ENCODE peak calls at places on chromosomes 6 and 20, in ten cellular contexts. One of them, this sample, is unnamed.

GRCh38 chr6:43771210-43771857 is 1.3 kb downstream of the VEGFA start:
- DNase-seq in cardiac muscle cell: peak
- DNase-seq in cardiac fibroblast: peak
- DNase-seq in stomach: peak
- DNase-seq in PC-3: peak
- DNase-seq in colonic mucosa: peak
- DNase-seq in fibroblast of lung: peak
- DNase-seq in prostate gland: peak
- DNase-seq in Peyer's patch: peak
- DNase-seq in NB4: peak
- DNase-seq in this sample: peak

GRCh38 chr6:132527791-132528190 is 10.3 kb upstream of the TAAR9 start:
- DNase-seq in stomach: no peak
- DNase-seq in NB4: peak
- DNase-seq in prostate gland: no peak
- DNase-seq in PC-3: peak
- DNase-seq in fibroblast of lung: peak
- DNase-seq in colonic mucosa: no peak
- DNase-seq in Peyer's patch: no peak
- DNase-seq in cardiac fibroblast: peak
- DNase-seq in cardiac muscle cell: no peak
- DNase-seq in this sample: no peak

GRCh38 chr6:16965679-16966078 is 136.2 kb upstream of the STMND1 start:
- DNase-seq in prostate gland: no peak
- DNase-seq in cardiac muscle cell: no peak
- DNase-seq in PC-3: peak
- DNase-seq in Peyer's patch: no peak
- DNase-seq in NB4: no peak
- DNase-seq in cardiac fibroblast: no peak
- DNase-seq in stomach: no peak
- DNase-seq in fibroblast of lung: no peak
- DNase-seq in colonic mucosa: no peak
- DNase-seq in this sample: no peak

GRCh38 chr6:436308-437041 is 44.9 kb downstream of the IRF4 start:
- DNase-seq in cardiac muscle cell: peak
- DNase-seq in prostate gland: no peak
- DNase-seq in fibroblast of lung: peak
- DNase-seq in colonic mucosa: no peak
- DNase-seq in cardiac fibroblast: peak
- DNase-seq in stomach: no peak
- DNase-seq in NB4: peak
- DNase-seq in Peyer's patch: no peak
- DNase-seq in PC-3: peak
- DNase-seq in this sample: peak

GRCh38 chr20:29873946-29874345 is 1383.5 kb upstream of the DEFB115 start:
- DNase-seq in Peyer's patch: peak
- DNase-seq in stomach: peak
- DNase-seq in NB4: peak
- DNase-seq in PC-3: no peak
- DNase-seq in fibroblast of lung: peak
- DNase-seq in cardiac muscle cell: peak
- DNase-seq in colonic mucosa: no peak
- DNase-seq in cardiac fibroblast: peak
- DNase-seq in prostate gland: no peak
- DNase-seq in this sample: no peak

GRCh38 chr6:38843798-38844197 is 128.7 kb downstream of the DNAH8 start:
- DNase-seq in NB4: peak
- DNase-seq in PC-3: no peak
- DNase-seq in colonic mucosa: no peak
- DNase-seq in cardiac muscle cell: no peak
- DNase-seq in Peyer's patch: no peak
- DNase-seq in prostate gland: no peak
- DNase-seq in cardiac fibroblast: no peak
- DNase-seq in fibroblast of lung: no peak
- DNase-seq in stomach: no peak
- DNase-seq in this sample: no peak

GRCh38 chr20:23435675-23436539 is 3.6 kb upstream of the CSTL1 start:
- DNase-seq in PC-3: no peak
- DNase-seq in Peyer's patch: no peak
- DNase-seq in cardiac muscle cell: peak
- DNase-seq in prostate gland: peak
- DNase-seq in stomach: peak
- DNase-seq in cardiac fibroblast: no peak
- DNase-seq in NB4: no peak
- DNase-seq in colonic mucosa: peak
- DNase-seq in fibroblast of lung: no peak
- DNase-seq in this sample: no peak

GRCh38 chr6:85464722-85465150 is 14.9 kb downstream of the NT5E start:
- DNase-seq in prostate gland: no peak
- DNase-seq in fibroblast of lung: peak
- DNase-seq in NB4: peak
- DNase-seq in colonic mucosa: no peak
- DNase-seq in Peyer's patch: no peak
- DNase-seq in cardiac fibroblast: peak
- DNase-seq in cardiac muscle cell: peak
- DNase-seq in PC-3: peak
- DNase-seq in stomach: no peak
- DNase-seq in this sample: peak

DNA sequence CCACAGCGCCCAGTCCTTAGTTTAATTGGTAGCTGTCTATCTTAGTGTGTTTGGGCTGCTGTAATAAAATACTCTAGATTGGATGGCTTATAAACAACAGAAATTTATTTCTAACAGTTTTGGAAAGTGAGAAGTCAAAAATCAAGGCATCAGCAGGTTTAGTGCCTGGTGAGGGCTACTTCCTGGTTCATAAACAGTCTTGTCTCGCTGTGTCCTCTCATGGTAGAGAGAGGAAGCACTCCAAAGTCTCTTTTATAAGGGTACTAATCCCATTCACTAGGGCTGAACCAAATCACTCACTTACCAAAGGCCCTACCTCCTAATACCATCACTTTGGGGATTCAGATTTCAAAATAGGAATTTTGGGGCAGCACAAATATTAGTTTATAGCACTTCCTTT is 336.9 kb upstream of the RSPO3 start:
- DNase-seq in cardiac fibroblast: no peak
- DNase-seq in PC-3: no peak
- DNase-seq in cardiac muscle cell: no peak
- DNase-seq in fibroblast of lung: no peak
- DNase-seq in colonic mucosa: no peak
- DNase-seq in Peyer's patch: no peak
- DNase-seq in prostate gland: no peak
- DNase-seq in NB4: peak
- DNase-seq in stomach: no peak
- DNase-seq in this sample: no peak
- TF ChIP-seq CTCF in cardiac fibroblast: no peak
- TF ChIP-seq CTCF in PC-3: no peak
- TF ChIP-seq CTCF in cardiac muscle cell: no peak
- TF ChIP-seq CTCF in fibroblast of lung: no peak
- TF ChIP-seq CTCF in colonic mucosa: no peak
- TF ChIP-seq CTCF in Peyer's patch: no peak
- TF ChIP-seq CTCF in prostate gland: no peak
- TF ChIP-seq CTCF in NB4: no peak
- TF ChIP-seq CTCF in stomach: no peak
- TF ChIP-seq CTCF in this sample: no peak

GRCh38 chr6:28756555-28756918 is 167.2 kb downstream of the TRIM27 start:
- DNase-seq in NB4: no peak
- DNase-seq in cardiac muscle cell: no peak
- DNase-seq in PC-3: peak
- DNase-seq in Peyer's patch: no peak
- DNase-seq in colonic mucosa: no peak
- DNase-seq in stomach: no peak
- DNase-seq in prostate gland: no peak
- DNase-seq in cardiac fibroblast: no peak
- DNase-seq in fibroblast of lung: no peak
- DNase-seq in this sample: no peak

GRCh38 chr6:28758046-28758817 is 165.6 kb downstream of the TRIM27 start:
- DNase-seq in colonic mucosa: no peak
- DNase-seq in cardiac muscle cell: peak
- DNase-seq in stomach: no peak
- DNase-seq in cardiac fibroblast: peak
- DNase-seq in fibroblast of lung: peak
- DNase-seq in NB4: peak
- DNase-seq in Peyer's patch: no peak
- DNase-seq in prostate gland: no peak
- DNase-seq in PC-3: peak
- DNase-seq in this sample: peak

GRCh38 chr6:28758818-28759235 is 165.0 kb downstream of the TRIM27 start:
- DNase-seq in prostate gland: no peak
- DNase-seq in colonic mucosa: no peak
- DNase-seq in PC-3: no peak
- DNase-seq in Peyer's patch: no peak
- DNase-seq in NB4: no peak
- DNase-seq in cardiac muscle cell: no peak
- DNase-seq in cardiac fibroblast: no peak
- DNase-seq in fibroblast of lung: no peak
- DNase-seq in stomach: no peak
- DNase-seq in this sample: no peak

GRCh38 chr6:28751963-28752350 is 171.8 kb downstream of the TRIM27 start:
- DNase-seq in cardiac muscle cell: no peak
- DNase-seq in stomach: no peak
- DNase-seq in fibroblast of lung: no peak
- DNase-seq in PC-3: no peak
- DNase-seq in cardiac fibroblast: no peak
- DNase-seq in prostate gland: no peak
- DNase-seq in colonic mucosa: no peak
- DNase-seq in NB4: no peak
- DNase-seq in Peyer's patch: no peak
- DNase-seq in this sample: no peak

DNA sequence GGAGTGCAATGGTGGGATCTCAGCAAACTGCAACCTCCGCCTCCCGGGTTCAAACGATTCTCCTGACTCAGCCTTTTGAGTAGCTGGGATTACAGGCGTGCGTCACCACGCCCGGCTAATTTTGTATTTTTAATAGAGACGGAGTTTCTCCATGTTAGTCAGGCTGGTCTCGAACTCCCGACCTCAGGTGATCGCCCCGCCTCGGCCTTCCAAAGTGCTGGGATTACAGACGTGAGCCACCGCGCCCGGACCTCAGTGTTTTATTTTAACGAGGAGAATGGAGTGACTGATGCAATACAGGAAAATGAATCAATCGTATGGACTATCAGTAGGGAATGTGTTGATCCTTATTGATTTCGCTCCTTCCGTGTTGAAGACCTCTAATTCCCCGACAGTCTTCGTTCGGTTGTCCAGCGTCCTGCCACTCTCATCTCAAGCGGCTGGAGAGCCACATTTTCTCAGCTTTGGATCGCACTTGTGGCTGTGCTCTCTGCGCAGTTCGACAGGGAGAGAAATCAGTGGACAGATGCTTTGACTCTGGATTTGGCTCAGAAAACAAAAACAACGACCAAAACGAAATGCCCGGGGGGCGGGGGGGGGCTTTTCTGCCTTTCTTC is 166.2 kb downstream of the TRIM27 start:
- DNase-seq in NB4: no peak
- DNase-seq in stomach: no peak
- DNase-seq in cardiac muscle cell: no peak
- DNase-seq in colonic mucosa: no peak
- DNase-seq in fibroblast of lung: no peak
- DNase-seq in PC-3: no peak
- DNase-seq in prostate gland: no peak
- DNase-seq in Peyer's patch: no peak
- DNase-seq in cardiac fibroblast: no peak
- DNase-seq in this sample: no peak
- H3K4me3 ChIP-seq in NB4: no peak
- H3K4me3 ChIP-seq in stomach: no peak
- H3K4me3 ChIP-seq in cardiac muscle cell: no peak
- H3K4me3 ChIP-seq in colonic mucosa: no peak
- H3K4me3 ChIP-seq in fibroblast of lung: peak
- H3K4me3 ChIP-seq in PC-3: no peak
- H3K4me3 ChIP-seq in prostate gland: no peak
- H3K4me3 ChIP-seq in Peyer's patch: no peak
- H3K4me3 ChIP-seq in cardiac fibroblast: no peak
- H3K4me3 ChIP-seq in this sample: no peak

DNA sequence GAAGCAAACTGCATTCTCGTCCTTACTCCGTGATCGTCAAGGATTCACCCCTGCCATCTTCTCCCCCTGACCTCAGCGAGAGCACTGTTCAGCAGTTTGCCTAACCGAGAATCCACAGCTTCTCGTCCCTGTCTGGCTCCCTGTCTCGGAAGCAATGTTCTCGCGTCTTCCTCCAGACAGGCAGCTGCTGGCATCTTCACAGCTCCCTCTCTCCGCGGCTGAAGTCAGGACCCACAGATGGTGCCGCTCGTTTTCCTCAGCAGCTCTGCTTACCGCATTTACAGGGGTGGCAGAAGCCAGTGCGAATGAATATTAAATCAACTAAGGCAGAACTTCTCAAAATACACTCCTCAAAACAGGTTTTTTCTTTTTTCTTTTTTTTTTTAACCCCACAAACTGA is 18.9 kb upstream of the SLC22A2 start:
- DNase-seq in cardiac fibroblast: no peak
- DNase-seq in Peyer's patch: no peak
- DNase-seq in NB4: no peak
- DNase-seq in prostate gland: no peak
- DNase-seq in PC-3: no peak
- DNase-seq in colonic mucosa: no peak
- DNase-seq in cardiac muscle cell: no peak
- DNase-seq in fibroblast of lung: no peak
- DNase-seq in stomach: no peak
- DNase-seq in this sample: no peak
- TF ChIP-seq CTCF in cardiac fibroblast: no peak
- TF ChIP-seq CTCF in Peyer's patch: no peak
- TF ChIP-seq CTCF in NB4: no peak
- TF ChIP-seq CTCF in prostate gland: no peak
- TF ChIP-seq CTCF in PC-3: no peak
- TF ChIP-seq CTCF in colonic mucosa: no peak
- TF ChIP-seq CTCF in cardiac muscle cell: no peak
- TF ChIP-seq CTCF in fibroblast of lung: no peak
- TF ChIP-seq CTCF in stomach: no peak
- TF ChIP-seq CTCF in this sample: no peak

GRCh38 chr6:41374618-41375590 is 39.5 kb downstream of the NCR2 start:
- DNase-seq in cardiac muscle cell: no peak
- DNase-seq in prostate gland: no peak
- DNase-seq in fibroblast of lung: no peak
- DNase-seq in NB4: no peak
- DNase-seq in colonic mucosa: no peak
- DNase-seq in stomach: no peak
- DNase-seq in PC-3: no peak
- DNase-seq in Peyer's patch: no peak
- DNase-seq in cardiac fibroblast: peak
- DNase-seq in this sample: no peak

GRCh38 chr6:41373919-41374617 is 38.7 kb downstream of the NCR2 start:
- DNase-seq in colonic mucosa: no peak
- DNase-seq in prostate gland: no peak
- DNase-seq in PC-3: no peak
- DNase-seq in Peyer's patch: no peak
- DNase-seq in fibroblast of lung: peak
- DNase-seq in stomach: no peak
- DNase-seq in NB4: no peak
- DNase-seq in cardiac fibroblast: peak
- DNase-seq in cardiac muscle cell: peak
- DNase-seq in this sample: no peak

GRCh38 chr6:41372526-41373366 is 37.3 kb downstream of the NCR2 start:
- DNase-seq in colonic mucosa: no peak
- DNase-seq in fibroblast of lung: no peak
- DNase-seq in stomach: peak
- DNase-seq in prostate gland: no peak
- DNase-seq in NB4: no peak
- DNase-seq in Peyer's patch: no peak
- DNase-seq in cardiac muscle cell: no peak
- DNase-seq in PC-3: no peak
- DNase-seq in cardiac fibroblast: peak
- DNase-seq in this sample: no peak

GRCh38 chr6:41371992-41372525 is 36.7 kb downstream of the NCR2 start:
- DNase-seq in prostate gland: no peak
- DNase-seq in cardiac fibroblast: peak
- DNase-seq in NB4: no peak
- DNase-seq in fibroblast of lung: peak
- DNase-seq in PC-3: no peak
- DNase-seq in stomach: peak
- DNase-seq in colonic mucosa: no peak
- DNase-seq in Peyer's patch: no peak
- DNase-seq in cardiac muscle cell: peak
- DNase-seq in this sample: no peak

DNA sequence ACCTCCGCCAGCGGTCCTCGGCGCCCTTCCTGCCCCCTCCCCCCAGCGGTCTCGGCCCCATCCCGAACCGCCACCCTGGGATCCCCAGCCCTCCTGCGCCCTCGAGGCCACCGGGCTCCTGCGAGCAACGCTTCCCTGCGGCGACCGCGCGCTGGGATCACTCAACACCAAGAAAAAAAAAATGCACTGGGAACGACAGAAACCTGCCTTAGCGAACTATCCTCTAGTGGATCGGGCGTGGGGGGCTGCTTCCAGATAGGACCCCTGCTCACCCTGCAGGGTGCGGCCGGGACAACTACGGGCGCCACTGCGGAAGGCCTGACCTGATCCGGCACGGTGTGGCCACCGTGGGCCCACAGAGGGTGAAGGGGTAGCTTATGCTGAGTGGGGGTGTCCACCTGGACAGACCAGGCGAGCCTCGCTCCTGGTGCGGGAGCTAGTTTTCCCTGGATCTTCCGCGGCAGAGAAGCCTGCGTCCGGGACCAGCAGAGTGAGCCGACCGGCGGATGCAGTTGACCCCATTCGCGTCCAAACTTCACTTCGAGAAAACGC is 38.0 kb downstream of the NCR2 start:
- DNase-seq in NB4: no peak
- DNase-seq in PC-3: no peak
- DNase-seq in stomach: no peak
- DNase-seq in fibroblast of lung: no peak
- DNase-seq in prostate gland: no peak
- DNase-seq in colonic mucosa: no peak
- DNase-seq in cardiac muscle cell: no peak
- DNase-seq in Peyer's patch: no peak
- DNase-seq in cardiac fibroblast: no peak
- DNase-seq in this sample: no peak
- H3K4me3 ChIP-seq in NB4: no peak
- H3K4me3 ChIP-seq in PC-3: no peak
- H3K4me3 ChIP-seq in stomach: peak
- H3K4me3 ChIP-seq in fibroblast of lung: no peak
- H3K4me3 ChIP-seq in prostate gland: no peak
- H3K4me3 ChIP-seq in colonic mucosa: no peak
- H3K4me3 ChIP-seq in cardiac muscle cell: peak
- H3K4me3 ChIP-seq in Peyer's patch: no peak
- H3K4me3 ChIP-seq in cardiac fibroblast: no peak
- H3K4me3 ChIP-seq in this sample: no peak